ENCODE peak calls at places on chromosomes 1 and 21, in nine cellular contexts. G, U, A, S, F, I, E, T and R are unnamed samples.

GRCh38 chr21:17513214-17514123 is 626 bp downstream of the CXADR start:
- DNase-seq in G (peak), U (no peak), A (peak), S (peak), F (peak), I (no peak), E (peak), T (no peak), R (peak)

GRCh38 chr1:86389315-86389714 is 6.8 kb downstream of the ODF2L start:
- DNase-seq in G (no peak), U (no peak), A (no peak), S (no peak), F (no peak), I (no peak), E (no peak), T (no peak), R (no peak)

GRCh38 chr1:36436820-36437219 is 13.4 kb downstream of the OSCP1 start:
- DNase-seq in G (no peak), U (no peak), A (no peak), S (no peak), F (no peak), I (no peak), E (no peak), T (peak), R (peak)

GRCh38 chr1:110634455-110635281 is 28.5 kb upstream of the KCNA2 start:
- DNase-seq in G (peak), U (peak), A (peak), S (peak), F (peak), I (peak), E (peak), T (no peak), R (peak)

GRCh38 chr21:44535963-44536362 is 4.0 kb downstream of the KRTAP10-1 start:
- DNase-seq in G (no peak), U (no peak), A (no peak), S (no peak), F (no peak), I (peak), E (no peak), T (no peak), R (no peak)

GRCh38 chr1:184254849-184255248 is 132.0 kb upstream of the C1orf21 start:
- DNase-seq in G (no peak), U (no peak), A (no peak), S (no peak), F (no peak), I (no peak), E (no peak), T (no peak), R (no peak)

GRCh38 chr1:147753084-147753483 is 7.3 kb downstream of the GJA5 start:
- DNase-seq in G (no peak), U (no peak), A (no peak), S (no peak), F (peak), I (no peak), E (peak), T (no peak), R (no peak)

GRCh38 chr1:205547932-205548827 is 43.7 kb downstream of the CDK18 start:
- DNase-seq in G (no peak), U (peak), A (no peak), S (peak), F (no peak), I (no peak), E (no peak), T (no peak), R (no peak)

GRCh38 chr1:110860174-110860573 is 12.8 kb upstream of the CD53 start:
- DNase-seq in G (no peak), U (no peak), A (no peak), S (no peak), F (no peak), I (no peak), E (no peak), T (no peak), R (no peak)

GRCh38 chr1:110548381-110548780 is 29.4 kb upstream of the KCNA10 start:
- DNase-seq in G (no peak), U (no peak), A (no peak), S (no peak), F (peak), I (no peak), E (peak), T (peak), R (no peak)

GRCh38 chr21:37452222-37452621 is 85.6 kb downstream of the DYRK1A start:
- DNase-seq in G (peak), U (peak), A (peak), S (no peak), F (peak), I (no peak), E (peak), T (no peak), R (peak)

GRCh38 chr1:93575586-93576271 is 105.9 kb downstream of the BCAR3 start:
- DNase-seq in G (no peak), U (no peak), A (no peak), S (no peak), F (no peak), I (no peak), E (no peak), T (no peak), R (peak)

GRCh38 chr1:247517795-247518612 is 18.2 kb downstream of the OR2C3 start:
- DNase-seq in G (no peak), U (no peak), A (no peak), S (no peak), F (peak), I (no peak), E (no peak), T (no peak), R (no peak)

GRCh38 chr1:188670837-188671236 is 1806.8 kb downstream of the BRINP3 start:
- DNase-seq in G (no peak), U (no peak), A (no peak), S (no peak), F (no peak), I (no peak), E (no peak), T (peak), R (peak)

GRCh38 chr21:15809818-15810217 is 80.0 kb downstream of the USP25 start:
- DNase-seq in G (no peak), U (peak), A (peak), S (no peak), F (peak), I (no peak), E (peak), T (no peak), R (peak)

GRCh38 chr1:160951443-160952128 is 3.0 kb downstream of the ITLN2 start:
- DNase-seq in G (peak), U (peak), A (peak), S (peak), F (peak), I (peak), E (peak), T (peak), R (peak)

GRCh38 chr1:27331922-27332321 is 9.9 kb upstream of the SYTL1 start:
- DNase-seq in G (no peak), U (no peak), A (no peak), S (no peak), F (no peak), I (no peak), E (no peak), T (no peak), R (no peak)

GRCh38 chr1:153353226-153353947 is 4.3 kb upstream of the S100A9 start:
- DNase-seq in G (no peak), U (no peak), A (peak), S (no peak), F (peak), I (no peak), E (peak), T (peak), R (no peak)

GRCh38 chr1:60222492-60223369 is 149.2 kb upstream of the C1orf87 start:
- DNase-seq in G (no peak), U (no peak), A (no peak), S (no peak), F (no peak), I (no peak), E (no peak), T (no peak), R (no peak)

GRCh38 chr1:233294991-233295774 is at the start of gene PCNX2:
- DNase-seq in G (peak), U (no peak), A (peak), S (peak), F (peak), I (peak), E (peak), T (peak), R (peak)

GRCh38 chr1:89566761-89567174 is 42.1 kb downstream of the LRRC8B start:
- DNase-seq in G (peak), U (peak), A (peak), S (peak), F (peak), I (peak), E (peak), T (no peak), R (peak)

GRCh38 chr21:26136686-26137085 is 33.9 kb downstream of the APP start:
- DNase-seq in G (no peak), U (no peak), A (no peak), S (no peak), F (no peak), I (no peak), E (no peak), T (no peak), R (no peak)

GRCh38 chr1:6212193-6212959 is 6.5 kb downstream of the RNF207 start:
- DNase-seq in G (no peak), U (no peak), A (no peak), S (no peak), F (no peak), I (no peak), E (no peak), T (no peak), R (no peak)

GRCh38 chr1:3892748-3893147 is 7.3 kb downstream of the C1orf174 start:
- DNase-seq in G (no peak), U (peak), A (peak), S (no peak), F (no peak), I (no peak), E (no peak), T (no peak), R (no peak)

GRCh38 chr1:30474818-30475200 is 248.6 kb downstream of the MATN1 start:
- DNase-seq in G (no peak), U (peak), A (no peak), S (no peak), F (no peak), I (peak), E (no peak), T (no peak), R (no peak)

GRCh38 chr1:51689073-51689435 is 72.2 kb downstream of the OSBPL9 start:
- DNase-seq in G (no peak), U (no peak), A (peak), S (no peak), F (no peak), I (no peak), E (no peak), T (no peak), R (no peak)

GRCh38 chr1:10948463-10948775 is 64.0 kb upstream of the TARDBP start:
- DNase-seq in G (no peak), U (no peak), A (no peak), S (no peak), F (no peak), I (no peak), E (no peak), T (no peak), R (no peak)

GRCh38 chr1:152870831-152871730 is 7.0 kb upstream of the SMCP start:
- DNase-seq in G (no peak), U (no peak), A (peak), S (no peak), F (peak), I (no peak), E (peak), T (peak), R (peak)

GRCh38 chr1:9687876-9688582 is 36.5 kb downstream of the PIK3CD start:
- DNase-seq in G (no peak), U (peak), A (no peak), S (peak), F (peak), I (no peak), E (peak), T (no peak), R (peak)

GRCh38 chr1:6130036-6130435 is 50.1 kb downstream of the CHD5 start:
- DNase-seq in G (no peak), U (no peak), A (no peak), S (no peak), F (no peak), I (no peak), E (no peak), T (no peak), R (no peak)

GRCh38 chr21:41168391-41169257 is 664 bp downstream of the BACE2 start:
- DNase-seq in G (peak), U (peak), A (peak), S (peak), F (peak), I (peak), E (peak), T (no peak), R (peak)

GRCh38 chr21:41171210-41171609 is 3.2 kb downstream of the BACE2 start:
- DNase-seq in G (peak), U (no peak), A (no peak), S (peak), F (peak), I (peak), E (peak), T (no peak), R (peak)

GRCh38 chr21:41169258-41169576 is 1.3 kb downstream of the BACE2 start:
- DNase-seq in G (no peak), U (no peak), A (no peak), S (no peak), F (no peak), I (no peak), E (no peak), T (no peak), R (no peak)

GRCh38 chr21:41170442-41170841 is 2.5 kb downstream of the BACE2 start:
- DNase-seq in G (peak), U (no peak), A (peak), S (peak), F (peak), I (peak), E (peak), T (no peak), R (peak)

GRCh38 chr21:41169701-41170100 is 1.7 kb downstream of the BACE2 start:
- DNase-seq in G (no peak), U (no peak), A (peak), S (no peak), F (no peak), I (no peak), E (peak), T (no peak), R (no peak)
- H3K4me3 ChIP-seq in G (no peak), U (peak), A (no peak), S (no peak), F (peak), I (peak), E (no peak), T (peak), R (no peak)

DNA sequence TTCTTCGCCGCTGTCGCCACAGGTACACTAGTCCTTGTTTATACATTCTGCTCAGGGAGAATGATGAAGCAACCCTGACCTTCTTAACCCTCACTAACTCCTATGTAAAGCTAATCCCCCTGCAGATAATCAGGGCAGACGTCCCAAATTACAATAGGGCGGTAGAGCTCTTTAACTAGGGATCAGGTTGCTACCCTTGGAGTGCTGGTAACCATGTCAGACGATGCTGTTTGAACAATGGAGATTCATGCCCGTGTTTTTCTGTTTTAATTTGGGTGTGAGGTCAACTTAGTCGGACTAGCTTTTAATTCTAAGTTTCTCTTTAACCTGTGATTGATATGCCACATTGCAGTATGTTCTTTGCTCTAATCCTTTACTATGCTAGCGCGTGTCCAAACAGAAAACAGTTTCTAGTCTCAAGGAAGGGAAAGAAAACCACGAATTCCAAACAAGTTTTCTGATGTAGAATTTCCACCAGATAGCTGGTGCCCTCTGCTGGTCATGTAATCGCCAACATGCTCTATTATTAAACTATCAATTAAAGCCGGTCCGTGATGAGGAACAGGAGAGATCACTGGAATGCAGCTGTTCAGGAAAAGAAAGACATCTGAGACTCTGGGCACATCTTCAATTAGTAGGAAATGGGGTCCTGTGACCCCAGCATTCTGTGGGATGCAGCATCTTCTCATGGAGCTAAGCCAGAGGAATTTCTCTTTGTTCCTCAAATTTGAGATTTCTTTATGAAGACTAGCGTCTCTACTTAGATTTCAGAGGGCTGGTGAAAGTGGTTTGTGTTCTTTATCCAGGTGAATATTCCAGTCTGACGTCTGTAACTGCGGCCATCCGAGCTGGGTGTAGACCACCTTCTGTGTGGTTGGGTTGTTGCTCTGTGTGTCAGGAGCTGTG is 18.3 kb upstream of the VAMP3 start:
- DNase-seq in G (peak), U (no peak), A (peak), S (peak), F (peak), I (peak), E (peak), T (peak), R (peak)
- H3K4me3 ChIP-seq in G (no peak), U (peak), A (peak), S (peak), F (peak), I (peak), E (no peak), T (no peak), R (peak)

GRCh38 chr1:18949689-18950414 is 6.6 kb downstream of the IFFO2 start:
- DNase-seq in G (no peak), U (peak), A (peak), S (no peak), F (peak), I (peak), E (peak), T (no peak), R (peak)
- H3K4me3 ChIP-seq in G (peak), U (peak), A (peak), S (peak), F (peak), I (peak), E (no peak), T (no peak), R (no peak)

DNA sequence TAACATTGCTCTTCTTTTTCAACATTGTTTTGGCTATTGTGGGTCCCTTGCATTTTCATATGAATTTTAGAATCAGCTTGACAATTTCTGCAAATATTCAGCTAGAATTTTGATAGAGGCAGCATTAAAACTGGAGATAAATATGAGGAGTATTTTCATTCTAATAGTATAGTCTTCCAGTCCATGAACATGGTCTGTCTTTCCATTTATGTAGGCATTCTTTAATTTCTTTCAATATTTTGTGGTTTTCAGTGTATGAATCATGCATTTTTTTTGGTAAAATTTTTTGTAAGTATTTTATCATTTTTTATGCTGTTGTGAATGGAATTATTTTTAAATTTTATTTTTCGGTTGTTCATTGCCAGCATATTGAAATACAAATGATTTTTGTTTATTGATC is 97.2 kb downstream of the DNAH14 start:
- DNase-seq in G (no peak), U (no peak), A (no peak), S (no peak), F (no peak), I (no peak), E (no peak), T (no peak), R (no peak)
- H3K4me3 ChIP-seq in G (no peak), U (no peak), A (no peak), S (no peak), F (no peak), I (no peak), E (no peak), T (no peak), R (no peak)